ENCODE peak calls at places on chromosomes 7 and 10, in seven cellular contexts. One of them, this sample, is unnamed.

GRCh38 chr7:138091073-138091472 is 14.8 kb downstream of the AKR1D1 start:
- DNase-seq in activated naive CD8-positive, alpha-beta T cell treated with anti-CD3 and anti-CD28 coated beads, Interleukin-2, amount 50 U/mL, for 24 hours: no peak
- DNase-seq in Peyer's patch: no peak
- DNase-seq in substantia nigra: no peak
- DNase-seq in NCI-H2081: no peak
- DNase-seq in SJSA1: no peak
- DNase-seq in HTR-8/SVneo: no peak
- DNase-seq in this sample: no peak

GRCh38 chr10:27153855-27154198 is 357 bp downstream of the YME1L1 start:
- DNase-seq in Peyer's patch: no peak
- DNase-seq in NCI-H2081: no peak
- DNase-seq in substantia nigra: no peak
- DNase-seq in HTR-8/SVneo: peak; percentile 4
- DNase-seq in activated naive CD8-positive, alpha-beta T cell treated with anti-CD3 and anti-CD28 coated beads, Interleukin-2, amount 50 U/mL, for 24 hours: no peak
- DNase-seq in SJSA1: no peak
- DNase-seq in this sample: no peak

GRCh38 chr10:69655868-69656555 is 26.0 kb downstream of the FAM241B start:
- DNase-seq in HTR-8/SVneo: no peak
- DNase-seq in activated naive CD8-positive, alpha-beta T cell treated with anti-CD3 and anti-CD28 coated beads, Interleukin-2, amount 50 U/mL, for 24 hours: no peak
- DNase-seq in SJSA1: no peak
- DNase-seq in NCI-H2081: no peak
- DNase-seq in Peyer's patch: no peak
- DNase-seq in substantia nigra: no peak
- DNase-seq in this sample: no peak

GRCh38 chr10:11242443-11243386 is 225.0 kb downstream of the CELF2 start:
- DNase-seq in HTR-8/SVneo: no peak
- DNase-seq in substantia nigra: no peak
- DNase-seq in NCI-H2081: no peak
- DNase-seq in Peyer's patch: no peak
- DNase-seq in SJSA1: no peak
- DNase-seq in activated naive CD8-positive, alpha-beta T cell treated with anti-CD3 and anti-CD28 coated beads, Interleukin-2, amount 50 U/mL, for 24 hours: no peak
- DNase-seq in this sample: no peak

GRCh38 chr7:140304071-140304799 is 94.1 kb downstream of the SLC37A3 start:
- DNase-seq in Peyer's patch: no peak
- DNase-seq in substantia nigra: no peak
- DNase-seq in activated naive CD8-positive, alpha-beta T cell treated with anti-CD3 and anti-CD28 coated beads, Interleukin-2, amount 50 U/mL, for 24 hours: peak; percentile 22
- DNase-seq in HTR-8/SVneo: no peak
- DNase-seq in NCI-H2081: no peak
- DNase-seq in SJSA1: no peak
- DNase-seq in this sample: no peak

GRCh38 chr7:151157645-151158329 is 9.7 kb downstream of the GBX1 start:
- DNase-seq in SJSA1: no peak
- DNase-seq in HTR-8/SVneo: no peak
- DNase-seq in NCI-H2081: no peak
- DNase-seq in activated naive CD8-positive, alpha-beta T cell treated with anti-CD3 and anti-CD28 coated beads, Interleukin-2, amount 50 U/mL, for 24 hours: no peak
- DNase-seq in substantia nigra: no peak
- DNase-seq in Peyer's patch: no peak
- DNase-seq in this sample: no peak

GRCh38 chr7:106166651-106167342 is 54.7 kb upstream of the SYPL1 start:
- DNase-seq in SJSA1: peak; percentile 60
- DNase-seq in Peyer's patch: no peak
- DNase-seq in NCI-H2081: peak; percentile 74
- DNase-seq in activated naive CD8-positive, alpha-beta T cell treated with anti-CD3 and anti-CD28 coated beads, Interleukin-2, amount 50 U/mL, for 24 hours: peak; percentile 40
- DNase-seq in HTR-8/SVneo: peak; percentile 47
- DNase-seq in substantia nigra: no peak
- DNase-seq in this sample: no peak

GRCh38 chr7:102935450-102936110 is 22.8 kb downstream of the LRRC17 start:
- DNase-seq in NCI-H2081: no peak
- DNase-seq in activated naive CD8-positive, alpha-beta T cell treated with anti-CD3 and anti-CD28 coated beads, Interleukin-2, amount 50 U/mL, for 24 hours: no peak
- DNase-seq in Peyer's patch: no peak
- DNase-seq in substantia nigra: no peak
- DNase-seq in SJSA1: no peak
- DNase-seq in HTR-8/SVneo: no peak
- DNase-seq in this sample: no peak

GRCh38 chr7:94295805-94296204 is 98.9 kb upstream of the COL1A2 start:
- DNase-seq in HTR-8/SVneo: no peak
- DNase-seq in SJSA1: no peak
- DNase-seq in substantia nigra: no peak
- DNase-seq in activated naive CD8-positive, alpha-beta T cell treated with anti-CD3 and anti-CD28 coated beads, Interleukin-2, amount 50 U/mL, for 24 hours: no peak
- DNase-seq in NCI-H2081: peak; percentile 51
- DNase-seq in Peyer's patch: no peak
- DNase-seq in this sample: no peak

GRCh38 chr10:110762849-110763211 is 108.9 kb upstream of the PDCD4 start:
- DNase-seq in SJSA1: no peak
- DNase-seq in substantia nigra: no peak
- DNase-seq in activated naive CD8-positive, alpha-beta T cell treated with anti-CD3 and anti-CD28 coated beads, Interleukin-2, amount 50 U/mL, for 24 hours: no peak
- DNase-seq in Peyer's patch: no peak
- DNase-seq in HTR-8/SVneo: no peak
- DNase-seq in NCI-H2081: no peak
- DNase-seq in this sample: no peak

GRCh38 chr10:21750424-21750823 is 216.4 kb downstream of the MLLT10 start:
- DNase-seq in SJSA1: no peak
- DNase-seq in Peyer's patch: no peak
- DNase-seq in activated naive CD8-positive, alpha-beta T cell treated with anti-CD3 and anti-CD28 coated beads, Interleukin-2, amount 50 U/mL, for 24 hours: no peak
- DNase-seq in HTR-8/SVneo: no peak
- DNase-seq in NCI-H2081: no peak
- DNase-seq in substantia nigra: no peak
- DNase-seq in this sample: no peak

GRCh38 chr7:110676785-110677184 is 414.1 kb upstream of the LRRN3 start:
- DNase-seq in HTR-8/SVneo: no peak
- DNase-seq in NCI-H2081: no peak
- DNase-seq in activated naive CD8-positive, alpha-beta T cell treated with anti-CD3 and anti-CD28 coated beads, Interleukin-2, amount 50 U/mL, for 24 hours: no peak
- DNase-seq in SJSA1: no peak
- DNase-seq in substantia nigra: no peak
- DNase-seq in Peyer's patch: no peak
- DNase-seq in this sample: no peak

GRCh38 chr10:43228783-43229207 is 38.1 kb downstream of the RASGEF1A start:
- DNase-seq in NCI-H2081: no peak
- DNase-seq in substantia nigra: no peak
- DNase-seq in activated naive CD8-positive, alpha-beta T cell treated with anti-CD3 and anti-CD28 coated beads, Interleukin-2, amount 50 U/mL, for 24 hours: no peak
- DNase-seq in Peyer's patch: peak; percentile 29
- DNase-seq in HTR-8/SVneo: no peak
- DNase-seq in SJSA1: no peak
- DNase-seq in this sample: no peak